ENCODE peak calls at places on chromosomes 3 and 15, in ten cellular contexts. Q, N, B, H, Z, Y, C, S, G and E are unnamed samples.

GRCh38 chr3:138348107-138348949 is at the start of gene MRAS:
- DNase-seq in Z (peak; percentile 88), H (peak; percentile 73), Q (peak; percentile 90), B (peak; percentile 78), S (peak; percentile 80), N (no peak), G (peak; percentile 14), C (no peak), Y (peak; percentile 76), E (peak; percentile 94)

GRCh38 chr3:9770276-9770812 is 597 bp upstream of the CAMK1 start:
- DNase-seq in G (no peak), H (no peak), C (no peak), Y (peak; percentile 96), N (no peak), Q (peak; percentile 97), S (no peak), B (peak; percentile 89), Z (peak; percentile 91), E (peak; percentile 84)

GRCh38 chr3:108354562-108354961 is 58.2 kb downstream of the HHLA2 start:
- DNase-seq in S (no peak), C (no peak), G (no peak), N (no peak), Y (no peak), Z (no peak), Q (no peak), H (no peak), B (no peak), E (no peak)

GRCh38 chr15:91302588-91303439 is 202.8 kb downstream of the SV2B start:
- DNase-seq in Q (no peak), Z (no peak), B (no peak), Y (peak; percentile 34), S (peak; percentile 52), N (peak; percentile 24), H (peak; percentile 63), C (peak; percentile 59), G (peak; percentile 45), E (no peak)

GRCh38 chr3:63872135-63872924 is 8.7 kb downstream of the ATXN7 start:
- DNase-seq in B (no peak), H (peak; percentile 92), Y (no peak), S (peak; percentile 94), Z (no peak), C (no peak), Q (no peak), G (no peak), N (peak; percentile 39), E (no peak)

GRCh38 chr15:29364429-29365078 is 94.9 kb upstream of the NSMCE3 start:
- DNase-seq in N (peak; percentile 18), H (peak; percentile 86), S (peak; percentile 90), Q (no peak), Z (no peak), G (no peak), C (no peak), B (no peak), Y (no peak), E (no peak)

GRCh38 chr15:84818221-84819131 is 1.3 kb downstream of the ALPK3 start:
- DNase-seq in C (peak; percentile 19), S (peak; percentile 39), B (peak; percentile 70), Q (no peak), Z (peak; percentile 46), Y (no peak), N (no peak), H (peak; percentile 14), G (no peak), E (no peak)

GRCh38 chr3:170046269-170047132 is 8.7 kb downstream of the GPR160 start:
- DNase-seq in G (no peak), N (no peak), B (no peak), Z (no peak), S (no peak), Q (no peak), Y (no peak), C (no peak), H (no peak), E (no peak)

GRCh38 chr3:159764211-159765024 is 224.2 kb upstream of the IL12A start:
- DNase-seq in H (peak; percentile 76), B (peak; percentile 58), Y (no peak), C (no peak), Q (peak; percentile 89), N (no peak), S (peak; percentile 77), G (no peak), Z (peak; percentile 58), E (peak; percentile 77)

GRCh38 chr3:103295974-103296570 is 861.3 kb downstream of the ZPLD1 start:
- DNase-seq in Z (no peak), Q (no peak), H (peak; percentile 33), G (no peak), S (peak; percentile 36), C (no peak), Y (no peak), N (no peak), B (no peak), E (no peak)

DNA sequence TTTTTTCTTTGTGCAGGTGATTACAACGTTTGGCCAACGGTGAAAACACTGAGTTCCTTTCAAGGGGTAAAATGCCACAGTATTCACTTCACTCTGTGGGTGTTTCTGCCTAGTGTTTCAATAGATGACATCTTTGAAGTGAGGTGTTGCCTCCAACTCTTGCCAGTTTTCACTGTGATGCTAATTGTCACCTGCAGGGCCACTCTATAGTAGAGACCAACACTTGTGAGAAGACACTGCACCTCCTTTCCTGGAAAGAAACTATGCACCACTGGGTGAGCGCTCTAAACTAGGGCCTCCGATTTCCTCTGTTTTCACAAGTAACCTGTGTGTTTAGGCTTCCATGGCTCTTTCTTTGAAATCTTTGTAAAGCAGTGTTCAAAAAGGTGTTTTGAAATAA is 98.3 kb downstream of the THRB start:
- DNase-seq in Y (no peak), H (no peak), Z (no peak), C (no peak), Q (no peak), B (no peak), N (no peak), S (no peak), G (no peak), E (no peak)
- H3K4me3 ChIP-seq in Y (no peak overlapping the region), H (no peak overlapping the region), Z (no peak overlapping the region), C (no peak overlapping the region), Q (no peak overlapping the region), B (no peak overlapping the region), N (no peak overlapping the region), S (no peak overlapping the region), G (no peak overlapping the region), E (no peak overlapping the region)

GRCh38 chr3:158102219-158102612 is 4.0 kb downstream of the SHOX2 start:
- DNase-seq in Y (no peak), C (no peak), B (no peak), N (no peak), Z (no peak), S (no peak), G (no peak), Q (no peak), H (no peak), E (no peak)
- H3K4me3 ChIP-seq in Y (no peak overlapping the region), C (no peak overlapping the region), B (peak overlapping the region; percentile 84), N (peak overlapping the region; percentile 74), Z (no peak overlapping the region), S (no peak overlapping the region), G (no peak overlapping the region), Q (no peak overlapping the region), H (no peak overlapping the region), E (no peak overlapping the region)

GRCh38 chr3:29329986-29330514 is 49.2 kb downstream of the RBMS3 start:
- DNase-seq in Z (no peak), C (no peak), Y (no peak), G (no peak), B (no peak), Q (no peak), N (no peak), H (peak; percentile 63), S (no peak), E (no peak)

GRCh38 chr3:29331035-29331434 is 50.2 kb downstream of the RBMS3 start:
- DNase-seq in S (no peak), Q (no peak), Y (no peak), Z (no peak), G (no peak), N (no peak), B (no peak), H (no peak), C (no peak), E (no peak)

GRCh38 chr3:29334652-29335189 is 53.9 kb downstream of the RBMS3 start:
- DNase-seq in Y (no peak), S (peak; percentile 54), G (no peak), N (no peak), Z (no peak), H (no peak), Q (no peak), B (no peak), C (no peak), E (no peak)

GRCh38 chr3:29333520-29333919 is 52.6 kb downstream of the RBMS3 start:
- DNase-seq in S (no peak), G (no peak), Y (no peak), H (peak; percentile 37), B (no peak), C (no peak), N (no peak), Q (no peak), Z (no peak), E (no peak)

GRCh38 chr3:29331830-29332637 is 51.2 kb downstream of the RBMS3 start:
- DNase-seq in S (no peak), N (no peak), G (no peak), C (no peak), Z (no peak), Y (no peak), H (no peak), Q (no peak), B (no peak), E (no peak)
- H3K4me3 ChIP-seq in S (no peak overlapping the region), N (no peak overlapping the region), G (no peak overlapping the region), C (no peak overlapping the region), Z (peak overlapping the region; percentile 17), Y (no peak overlapping the region), H (no peak overlapping the region), Q (no peak overlapping the region), B (no peak overlapping the region), E (no peak overlapping the region)

GRCh38 chr15:39645138-39645975 is 64.5 kb downstream of the THBS1 start:
- DNase-seq in Q (no peak), Y (no peak), N (no peak), C (no peak), G (no peak), H (no peak), S (no peak), B (no peak), Z (no peak), E (no peak)

GRCh38 chr15:39651295-39651694 is 70.4 kb downstream of the THBS1 start:
- DNase-seq in Y (no peak), Z (no peak), N (no peak), H (no peak), B (no peak), Q (no peak), S (no peak), G (no peak), C (no peak), E (no peak)

GRCh38 chr15:39646425-39646824 is 65.5 kb downstream of the THBS1 start:
- DNase-seq in H (no peak), Z (no peak), B (no peak), S (no peak), Q (no peak), G (no peak), Y (no peak), C (no peak), N (no peak), E (no peak)

GRCh38 chr15:39645976-39646257 is 65.0 kb downstream of the THBS1 start:
- DNase-seq in H (no peak), C (no peak), Q (no peak), Y (no peak), S (no peak), G (no peak), Z (no peak), B (no peak), N (no peak), E (no peak)

DNA sequence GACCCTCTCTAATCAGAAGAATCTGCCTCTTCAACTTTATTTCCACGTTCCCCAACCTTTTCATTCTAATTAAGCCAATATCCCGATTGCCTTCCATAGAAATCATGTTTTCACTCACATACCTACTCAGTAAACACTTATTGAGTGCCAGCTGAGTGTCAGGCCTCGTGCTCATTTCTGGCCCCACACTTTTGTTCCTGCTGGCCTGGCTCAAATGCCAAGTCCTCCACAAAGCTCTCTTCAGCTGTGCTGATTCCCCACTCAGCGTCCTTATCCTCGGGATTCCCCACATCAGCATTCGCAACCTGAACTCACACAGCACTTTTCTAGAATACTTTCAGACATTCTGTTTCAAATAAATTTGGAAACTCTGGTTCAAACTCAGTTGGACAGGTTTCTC is 68.9 kb downstream of the THBS1 start:
- DNase-seq in B (no peak), G (no peak), N (no peak), S (no peak), Y (no peak), Z (no peak), Q (no peak), C (no peak), H (no peak), E (no peak)
- H3K4me3 ChIP-seq in B (no peak overlapping the region), G (no peak overlapping the region), N (no peak overlapping the region), S (no peak overlapping the region), Y (no peak overlapping the region), Z (no peak overlapping the region), Q (no peak overlapping the region), C (no peak overlapping the region), H (no peak overlapping the region), E (no peak overlapping the region)